ENCODE peak calls at places on chromosomes 2 and 18, in six cellular contexts. Z is AG08395; W is A172; P is activated gamma-delta T cell treated with Interleukin-2 at 50 U/mL for 16 hours; L is stimulated activated CD4-positive, alpha-beta T cell treated with anti-CD3 and anti-CD28 coated beads, TNF-alpha, amount 100 ng/mL, for 1 hour; D is astrocyte. I is an unnamed sample.

GRCh38 chr2:25309402-25309801 is 32.3 kb downstream of the DNMT3A start:
- DNase-seq in W (peak), L (no peak), P (peak), D (no peak), Z (peak), I (peak)

GRCh38 chr2:73937103-73937885 is 10.6 kb downstream of the DGUOK start:
- DNase-seq in Z (no peak), P (no peak), D (peak), W (no peak), L (no peak), I (no peak)

GRCh38 chr18:56323673-56324072 is 314.7 kb downstream of the TXNL1 start:
- DNase-seq in P (no peak), L (no peak), Z (no peak), W (no peak), D (no peak), I (no peak)

GRCh38 chr2:143383016-143383415 is 253.8 kb downstream of the ARHGAP15 start:
- DNase-seq in Z (no peak), W (no peak), P (no peak), D (no peak), L (no peak), I (no peak)

GRCh38 chr2:12059616-12060441 is 313.4 kb downstream of the LPIN1 start:
- DNase-seq in D (peak), P (no peak), L (no peak), Z (peak), W (peak), I (peak)

GRCh38 chr18:57666818-57667497 is 45.3 kb upstream of the NARS1 start:
- DNase-seq in Z (peak), L (no peak), P (no peak), W (no peak), D (no peak), I (peak)

GRCh38 chr18:9120796-9121195 is 15.8 kb upstream of the ANKRD12 start:
- DNase-seq in L (no peak), P (no peak), W (no peak), Z (no peak), D (no peak), I (no peak)

GRCh38 chr2:167681234-167681633 is 566.2 kb downstream of the STK39 start:
- DNase-seq in W (no peak), L (no peak), Z (no peak), P (no peak), D (no peak), I (no peak)

GRCh38 chr2:108128226-108128786 is 111.5 kb upstream of the SULT1C3 start:
- DNase-seq in L (no peak), W (no peak), Z (no peak), P (no peak), D (no peak), I (no peak)

GRCh38 chr2:1628893-1629292 is 115.4 kb downstream of the PXDN start:
- DNase-seq in D (peak), Z (no peak), P (no peak), L (no peak), W (no peak), I (peak)

GRCh38 chr18:73768043-73768442 is 379.6 kb downstream of the FBXO15 start:
- DNase-seq in P (no peak), L (no peak), D (no peak), Z (no peak), W (no peak), I (no peak)

GRCh38 chr2:235070063-235070706 is 118.4 kb downstream of the SH3BP4 start:
- DNase-seq in D (no peak), P (no peak), Z (peak), L (no peak), W (peak), I (no peak)

GRCh38 chr2:109468893-109469292 is 144.9 kb downstream of the SEPTIN10 start:
- DNase-seq in L (no peak), P (no peak), Z (no peak), D (no peak), W (no peak), I (no peak)

GRCh38 chr2:130912471-130912870 is 75.8 kb downstream of the ARHGEF4 start:
- DNase-seq in P (no peak), W (no peak), Z (no peak), D (no peak), L (no peak), I (no peak)

GRCh38 chr2:1910562-1911256 is 166.4 kb upstream of the PXDN start:
- DNase-seq in W (no peak), Z (no peak), L (no peak), D (no peak), P (no peak), I (no peak)

GRCh38 chr2:148184967-148185366 is 164.1 kb downstream of the MBD5 start:
- DNase-seq in Z (no peak), D (no peak), P (no peak), W (no peak), L (no peak), I (no peak)

GRCh38 chr2:225599856-225600255 is 200.3 kb downstream of the NYAP2 start:
- DNase-seq in P (no peak), W (no peak), L (no peak), Z (no peak), D (peak), I (no peak)

GRCh38 chr2:239089884-239090283 is 242.0 kb downstream of the TWIST2 start:
- DNase-seq in P (no peak), D (no peak), Z (no peak), L (no peak), W (no peak), I (no peak)

GRCh38 chr18:58572181-58572580 is 56.7 kb downstream of the ALPK2 start:
- DNase-seq in Z (peak), P (no peak), D (peak), L (no peak), W (peak), I (peak)

GRCh38 chr2:66789741-66790140 is 354.8 kb downstream of the MEIS1 start:
- DNase-seq in D (peak), Z (no peak), P (no peak), L (no peak), W (peak), I (peak)

GRCh38 chr2:240561325-240561971 is 1.3 kb downstream of the DUSP28 start:
- DNase-seq in Z (no peak), D (peak), P (no peak), L (no peak), W (peak), I (peak)

GRCh38 chr2:29923110-29923721 is 1.8 kb upstream of the ALK start:
- DNase-seq in W (peak), D (peak), P (peak), L (no peak), Z (peak), I (peak)

GRCh38 chr2:179622635-179623034 is 238.8 kb downstream of the ZNF385B start:
- DNase-seq in Z (no peak), W (no peak), L (no peak), P (no peak), D (no peak), I (no peak)

GRCh38 chr2:180901331-180901730 is 79.1 kb upstream of the UBE2E3 start:
- DNase-seq in L (no peak), D (no peak), W (no peak), P (no peak), Z (no peak), I (no peak)

GRCh38 chr2:241733391-241734207 is 831 bp upstream of the D2HGDH start:
- DNase-seq in P (no peak), D (no peak), Z (no peak), L (no peak), W (no peak), I (no peak)

GRCh38 chr2:49162151-49162550 is 7.8 kb upstream of the FSHR start:
- DNase-seq in L (no peak), Z (peak), P (no peak), W (no peak), D (peak), I (no peak)

GRCh38 chr18:48800877-48801727 is 149.7 kb downstream of the SMAD7 start:
- DNase-seq in D (no peak), P (peak), L (no peak), Z (no peak), W (no peak), I (peak)

GRCh38 chr2:148876589-148877402 is 1.8 kb downstream of the KIF5C start:
- DNase-seq in P (peak), W (no peak), D (no peak), Z (no peak), L (peak), I (no peak)

GRCh38 chr2:1766851-1767771 is 22.8 kb upstream of the PXDN start:
- DNase-seq in L (no peak), D (no peak), Z (no peak), W (no peak), P (no peak), I (no peak)

I was measured in IMR-90.